ENCODE peak calls at places on chromosomes 3 and 15, in seven cellular contexts. One of them, this sample, is unnamed.

GRCh38 chr3:51378075-51378474 is 7.0 kb upstream of the MANF start:
- DNase-seq in A549: no peak
- DNase-seq in stomach: no peak
- DNase-seq in right lobe of liver: no peak
- DNase-seq in ovary: no peak
- DNase-seq in IMR-90: no peak
- DNase-seq in transverse colon: no peak
- DNase-seq in this sample: no peak

GRCh38 chr15:31275331-31276262 is 51.0 kb upstream of the KLF13 start:
- DNase-seq in A549: no peak
- DNase-seq in stomach: peak
- DNase-seq in transverse colon: peak
- DNase-seq in ovary: peak
- DNase-seq in right lobe of liver: no peak
- DNase-seq in IMR-90: no peak
- DNase-seq in this sample: peak

GRCh38 chr3:133472242-133472641 is 72.4 kb downstream of the BFSP2 start:
- DNase-seq in A549: no peak
- DNase-seq in right lobe of liver: no peak
- DNase-seq in ovary: peak
- DNase-seq in IMR-90: no peak
- DNase-seq in transverse colon: peak
- DNase-seq in stomach: no peak
- DNase-seq in this sample: no peak

GRCh38 chr3:191919627-191920026 is 458.7 kb downstream of the PYDC2 start:
- DNase-seq in A549: no peak
- DNase-seq in right lobe of liver: no peak
- DNase-seq in ovary: no peak
- DNase-seq in transverse colon: no peak
- DNase-seq in stomach: no peak
- DNase-seq in IMR-90: no peak
- DNase-seq in this sample: no peak

GRCh38 chr3:146156801-146157310 is 4.1 kb downstream of the PLOD2 start:
- DNase-seq in transverse colon: peak
- DNase-seq in IMR-90: no peak
- DNase-seq in A549: no peak
- DNase-seq in stomach: peak
- DNase-seq in right lobe of liver: no peak
- DNase-seq in ovary: no peak
- DNase-seq in this sample: no peak

GRCh38 chr15:92832992-92833438 is 67.1 kb upstream of the CHD2 start:
- DNase-seq in right lobe of liver: no peak
- DNase-seq in A549: no peak
- DNase-seq in ovary: no peak
- DNase-seq in stomach: no peak
- DNase-seq in transverse colon: no peak
- DNase-seq in IMR-90: peak
- DNase-seq in this sample: no peak

GRCh38 chr3:159322322-159322939 is 520.6 kb downstream of the MFSD1 start:
- DNase-seq in IMR-90: peak
- DNase-seq in transverse colon: peak
- DNase-seq in stomach: no peak
- DNase-seq in ovary: no peak
- DNase-seq in right lobe of liver: no peak
- DNase-seq in A549: peak
- DNase-seq in this sample: no peak

GRCh38 chr15:93563218-93563617 is 474.2 kb upstream of the RGMA start:
- DNase-seq in stomach: no peak
- DNase-seq in IMR-90: no peak
- DNase-seq in transverse colon: no peak
- DNase-seq in right lobe of liver: no peak
- DNase-seq in ovary: no peak
- DNase-seq in A549: no peak
- DNase-seq in this sample: no peak

DNA sequence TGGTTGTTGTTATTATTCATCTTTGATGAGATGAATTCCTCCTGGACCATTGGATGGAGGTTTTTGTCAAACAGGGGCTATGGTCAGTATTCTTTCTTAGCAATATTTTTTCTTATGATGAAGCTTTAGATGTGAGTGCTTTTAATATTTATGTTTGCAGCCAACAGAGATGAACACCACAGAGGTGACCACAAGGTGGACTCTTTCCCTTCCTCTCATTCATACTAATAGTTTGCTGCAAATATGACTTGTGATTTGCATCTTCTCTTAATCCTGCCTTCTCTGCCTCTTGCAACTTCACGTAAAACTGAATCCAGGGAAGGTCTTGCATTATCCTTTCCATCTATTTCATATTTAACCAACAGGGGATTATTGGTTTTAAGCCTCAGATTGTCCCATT is 473.1 kb upstream of the UBE2E2 start:
- DNase-seq in ovary: no peak
- DNase-seq in stomach: no peak
- DNase-seq in A549: no peak
- DNase-seq in transverse colon: no peak
- DNase-seq in IMR-90: peak
- DNase-seq in right lobe of liver: no peak
- DNase-seq in this sample: no peak
- TF ChIP-seq CTCF in ovary: no peak
- TF ChIP-seq CTCF in stomach: no peak
- TF ChIP-seq CTCF in A549: peak
- TF ChIP-seq CTCF in transverse colon: peak
- TF ChIP-seq CTCF in IMR-90: no peak
- TF ChIP-seq CTCF in right lobe of liver: peak
- TF ChIP-seq CTCF in this sample: no peak

DNA sequence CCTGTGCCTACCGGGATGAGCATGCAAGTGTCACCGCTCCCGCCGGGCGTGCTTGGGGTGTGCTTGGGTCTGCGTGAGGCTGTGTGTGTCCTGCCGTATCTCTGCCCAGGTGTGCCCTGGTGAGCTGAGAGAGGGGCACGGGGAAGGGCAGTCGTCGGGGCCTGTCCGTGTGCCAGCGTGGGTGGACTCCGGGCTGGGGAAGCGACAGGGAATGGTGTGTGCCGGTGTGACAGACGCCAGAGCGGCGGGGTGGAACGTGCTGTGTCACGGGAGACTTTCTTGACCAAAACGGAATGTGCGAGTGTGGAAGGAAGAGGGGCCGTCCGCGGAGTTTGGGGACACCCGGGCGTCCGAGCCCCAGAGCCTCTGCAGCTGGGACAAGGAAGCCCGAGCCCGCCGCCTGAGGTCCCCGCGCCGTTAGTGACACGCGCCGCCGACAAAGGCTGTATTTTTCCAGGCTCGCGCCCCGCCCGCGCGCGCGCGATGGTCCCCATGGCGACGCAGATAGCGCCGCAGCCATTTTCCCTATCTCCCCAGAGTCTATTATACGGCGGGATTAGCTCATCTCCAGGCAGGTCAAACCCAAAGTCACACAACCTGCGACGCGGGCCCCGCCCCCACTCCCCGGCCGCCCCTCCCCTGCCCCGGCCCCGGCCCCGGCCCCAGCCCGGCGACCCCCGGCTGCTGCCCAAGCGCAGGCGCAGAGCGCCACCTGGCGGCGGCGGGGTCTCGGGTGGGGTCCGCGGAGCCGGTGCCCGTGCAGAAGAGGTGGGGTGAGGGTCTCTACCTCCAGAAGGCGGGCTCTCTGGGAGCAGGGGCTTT is 4.5 kb upstream of the GATA2 start:
- DNase-seq in ovary: peak
- DNase-seq in IMR-90: no peak
- DNase-seq in A549: peak
- DNase-seq in stomach: peak
- DNase-seq in right lobe of liver: peak
- DNase-seq in transverse colon: peak
- DNase-seq in this sample: peak
- H3K4me3 ChIP-seq in ovary: peak
- H3K4me3 ChIP-seq in IMR-90: peak
- H3K4me3 ChIP-seq in A549: peak
- H3K4me3 ChIP-seq in stomach: peak
- H3K4me3 ChIP-seq in right lobe of liver: peak
- H3K4me3 ChIP-seq in transverse colon: peak
- H3K4me3 ChIP-seq in this sample: peak

DNA sequence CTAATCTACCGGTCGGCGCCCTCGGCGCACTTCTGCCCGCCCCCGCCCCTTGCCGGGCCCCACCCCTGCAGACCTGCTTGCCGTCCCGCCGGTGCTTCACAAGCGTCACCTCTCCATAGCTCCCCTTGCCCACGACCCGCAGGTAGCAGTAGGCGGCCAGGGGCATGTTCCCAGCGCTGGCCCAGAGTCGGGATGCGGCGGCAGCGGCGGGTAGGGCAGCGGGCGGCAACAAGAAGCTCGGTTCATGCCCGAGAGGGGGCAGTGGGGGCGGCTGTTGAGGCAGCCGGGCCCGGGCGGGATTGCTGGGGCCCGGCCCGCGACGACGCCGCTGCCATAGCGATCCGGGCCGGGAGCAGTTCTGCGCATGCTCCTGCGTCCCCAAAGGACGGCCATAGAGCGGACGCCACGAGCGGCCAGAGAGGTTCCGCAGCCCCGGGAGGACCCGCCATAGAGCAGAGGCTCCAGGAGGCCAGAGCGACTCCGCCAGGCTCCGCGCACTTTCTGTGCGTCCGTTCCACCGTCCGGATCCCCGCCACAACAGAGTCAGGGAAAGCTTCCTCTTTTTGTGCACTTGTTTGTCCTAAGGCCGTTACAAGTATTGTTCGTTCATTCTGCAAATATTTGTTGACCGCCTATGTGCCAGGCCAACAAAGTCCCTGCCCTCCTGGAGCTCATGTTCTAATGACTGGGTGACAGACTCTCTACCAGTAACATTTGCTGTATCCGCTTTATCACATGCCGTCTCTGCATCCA is at the start of gene NEK4:
- DNase-seq in A549: peak
- DNase-seq in IMR-90: peak
- DNase-seq in transverse colon: peak
- DNase-seq in right lobe of liver: peak
- DNase-seq in ovary: peak
- DNase-seq in stomach: peak
- DNase-seq in this sample: peak
- TF ChIP-seq POLR2A in A549: peak
- TF ChIP-seq POLR2A in IMR-90: peak
- TF ChIP-seq POLR2A in transverse colon: peak
- TF ChIP-seq POLR2A in right lobe of liver: peak
- TF ChIP-seq POLR2A in ovary: no peak
- TF ChIP-seq POLR2A in stomach: peak
- TF ChIP-seq POLR2A in this sample: no peak

GRCh38 chr3:38528457-38528856 is 32.3 kb downstream of the EXOG start:
- DNase-seq in IMR-90: no peak
- DNase-seq in stomach: no peak
- DNase-seq in right lobe of liver: no peak
- DNase-seq in ovary: no peak
- DNase-seq in transverse colon: no peak
- DNase-seq in A549: no peak
- DNase-seq in this sample: no peak
- TF ChIP-seq CTCF in IMR-90: no peak
- TF ChIP-seq CTCF in stomach: no peak
- TF ChIP-seq CTCF in right lobe of liver: no peak
- TF ChIP-seq CTCF in ovary: no peak
- TF ChIP-seq CTCF in transverse colon: no peak
- TF ChIP-seq CTCF in A549: peak
- TF ChIP-seq CTCF in this sample: no peak

This sample was measured in lower leg skin.